ENCODE peak calls at places on chromosome 9, in seven cellular contexts. Z is tibial nerve, X is AG08396, H is transverse colon, Y is KG1, J is testis, R is AG08395. W is an unnamed sample.

GRCh38 chr9:128383007-128383753 is 12.0 kb downstream of the URM1 start:
- DNase-seq in Z (no peak), X (no peak), H (no peak), Y (no peak), J (no peak), R (no peak), W (peak)

GRCh38 chr9:96495341-96495740 is 45.4 kb downstream of the HABP4 start:
- DNase-seq in Z (no peak), X (peak), H (no peak), Y (no peak), J (no peak), R (peak), W (no peak)

GRCh38 chr9:96009690-96010477 is 134.4 kb downstream of the ERCC6L2 start:
- DNase-seq in Z (no peak), X (no peak), H (peak), Y (no peak), J (no peak), R (no peak), W (no peak)

GRCh38 chr9:132670816-132671371 is 630 bp downstream of the GTF3C4 start:
- DNase-seq in Z (no peak), X (peak), H (peak), Y (no peak), J (peak), R (peak), W (no peak)

GRCh38 chr9:110769667-110770066 is 101.1 kb downstream of the MUSK start:
- DNase-seq in Z (no peak), X (no peak), H (no peak), Y (no peak), J (no peak), R (peak), W (no peak)

GRCh38 chr9:69460002-69460401 is 135.0 kb downstream of the ENTREP1 start:
- DNase-seq in Z (no peak), X (no peak), H (no peak), Y (no peak), J (no peak), R (no peak), W (no peak)

GRCh38 chr9:128151343-128152132 is 2.3 kb downstream of the LCN2 start:
- DNase-seq in Z (no peak), X (no peak), H (no peak), Y (no peak), J (no peak), R (no peak), W (no peak)

GRCh38 chr9:93303258-93303771 is 119.4 kb downstream of the WNK2 start:
- DNase-seq in Z (no peak), X (no peak), H (no peak), Y (no peak), J (peak), R (no peak), W (no peak)

GRCh38 chr9:93824386-93825294 is 130.5 kb downstream of the BARX1 start:
- DNase-seq in Z (no peak), X (no peak), H (no peak), Y (no peak), J (no peak), R (peak), W (no peak)

GRCh38 chr9:134553061-134553891 is 88.3 kb upstream of the COL5A1 start:
- DNase-seq in Z (no peak), X (no peak), H (no peak), Y (no peak), J (no peak), R (no peak), W (no peak)

GRCh38 chr9:91611582-91611981 is 187.9 kb upstream of the NFIL3 start:
- DNase-seq in Z (no peak), X (no peak), H (no peak), Y (no peak), J (no peak), R (no peak), W (no peak)

GRCh38 chr9:69097053-69097452 is 61.5 kb downstream of the FXN start:
- DNase-seq in Z (no peak), X (no peak), H (no peak), Y (no peak), J (no peak), R (peak), W (no peak)

GRCh38 chr9:133353548-133353947 is 2.7 kb downstream of the SURF1 start:
- DNase-seq in Z (no peak), X (no peak), H (no peak), Y (no peak), J (no peak), R (no peak), W (no peak)

W was measured in midbrain.